ENCODE peak calls at places on chromosomes 2 and 18, in six cellular contexts. One of them, this sample, is unnamed.

GRCh38 chr2:88680266-88680902 is 11.1 kb upstream of the RPIA start:
- DNase-seq in astrocyte of the spinal cord: no peak
- DNase-seq in endothelial cell: no peak
- DNase-seq in NB4: no peak
- DNase-seq in breast epithelium: no peak
- DNase-seq in heart right ventricle: no peak
- DNase-seq in this sample: no peak

GRCh38 chr2:173159794-173160463 is 84.3 kb downstream of the MAP3K20 start:
- DNase-seq in astrocyte of the spinal cord: peak; percentile 96
- DNase-seq in endothelial cell: no peak
- DNase-seq in NB4: peak; percentile 76
- DNase-seq in breast epithelium: peak; percentile 88
- DNase-seq in heart right ventricle: peak; percentile 55
- DNase-seq in this sample: peak; percentile 88

GRCh38 chr2:71226391-71226964 is 425 bp downstream of the PAIP2B start:
- DNase-seq in astrocyte of the spinal cord: no peak
- DNase-seq in endothelial cell: peak; percentile 30
- DNase-seq in NB4: peak; percentile 54
- DNase-seq in breast epithelium: peak; percentile 48
- DNase-seq in heart right ventricle: peak; percentile 45
- DNase-seq in this sample: no peak

GRCh38 chr2:68284896-68285295 is 32.6 kb upstream of the PPP3R1 start:
- DNase-seq in astrocyte of the spinal cord: peak; percentile 9
- DNase-seq in endothelial cell: no peak
- DNase-seq in NB4: peak; percentile 31
- DNase-seq in breast epithelium: peak; percentile 61
- DNase-seq in heart right ventricle: peak; percentile 15
- DNase-seq in this sample: no peak

GRCh38 chr18:79586436-79587297 is 92.9 kb upstream of the CTDP1 start:
- DNase-seq in astrocyte of the spinal cord: no peak
- DNase-seq in endothelial cell: no peak
- DNase-seq in NB4: no peak
- DNase-seq in breast epithelium: no peak
- DNase-seq in heart right ventricle: no peak
- DNase-seq in this sample: no peak

GRCh38 chr2:120418174-120418787 is 72.3 kb downstream of the INHBB start:
- DNase-seq in astrocyte of the spinal cord: no peak
- DNase-seq in endothelial cell: no peak
- DNase-seq in NB4: no peak
- DNase-seq in breast epithelium: peak; percentile 10
- DNase-seq in heart right ventricle: no peak
- DNase-seq in this sample: no peak

GRCh38 chr18:58584219-58585127 is 44.4 kb downstream of the ALPK2 start:
- DNase-seq in astrocyte of the spinal cord: peak; percentile 71
- DNase-seq in endothelial cell: no peak
- DNase-seq in NB4: no peak
- DNase-seq in breast epithelium: no peak
- DNase-seq in heart right ventricle: no peak
- DNase-seq in this sample: no peak

GRCh38 chr18:64803471-64803870 is 654.6 kb upstream of the LINC00305 start:
- DNase-seq in astrocyte of the spinal cord: no peak
- DNase-seq in endothelial cell: no peak
- DNase-seq in NB4: no peak
- DNase-seq in breast epithelium: no peak
- DNase-seq in heart right ventricle: no peak
- DNase-seq in this sample: no peak

GRCh38 chr2:97730245-97730644 is 16.9 kb downstream of the ZAP70 start:
- DNase-seq in astrocyte of the spinal cord: peak; percentile 42
- DNase-seq in endothelial cell: no peak
- DNase-seq in NB4: no peak
- DNase-seq in breast epithelium: no peak
- DNase-seq in heart right ventricle: no peak
- DNase-seq in this sample: no peak

GRCh38 chr2:44083054-44083453 is 85.6 kb upstream of the PPM1B start:
- DNase-seq in astrocyte of the spinal cord: no peak
- DNase-seq in endothelial cell: no peak
- DNase-seq in NB4: peak; percentile 41
- DNase-seq in breast epithelium: no peak
- DNase-seq in heart right ventricle: no peak
- DNase-seq in this sample: no peak

GRCh38 chr2:99430614-99431258 is 59.1 kb downstream of the REV1 start:
- DNase-seq in astrocyte of the spinal cord: peak; percentile 78
- DNase-seq in endothelial cell: no peak
- DNase-seq in NB4: no peak
- DNase-seq in breast epithelium: no peak
- DNase-seq in heart right ventricle: no peak
- DNase-seq in this sample: no peak

GRCh38 chr2:105510761-105511669 is 112.2 kb upstream of the FHL2 start:
- DNase-seq in astrocyte of the spinal cord: peak; percentile 69
- DNase-seq in endothelial cell: no peak
- DNase-seq in NB4: no peak
- DNase-seq in breast epithelium: no peak
- DNase-seq in heart right ventricle: no peak
- DNase-seq in this sample: no peak

GRCh38 chr2:238288650-238289573 is 502 bp upstream of the PER2 start:
- DNase-seq in astrocyte of the spinal cord: peak; percentile 100
- DNase-seq in endothelial cell: peak; percentile 97
- DNase-seq in NB4: peak; percentile 100
- DNase-seq in breast epithelium: peak; percentile 99
- DNase-seq in heart right ventricle: peak; percentile 97
- DNase-seq in this sample: peak; percentile 99

GRCh38 chr2:88086401-88086800 is 18.8 kb downstream of the SMYD1 start:
- DNase-seq in astrocyte of the spinal cord: no peak
- DNase-seq in endothelial cell: no peak
- DNase-seq in NB4: no peak
- DNase-seq in breast epithelium: no peak
- DNase-seq in heart right ventricle: no peak
- DNase-seq in this sample: no peak

GRCh38 chr2:177338177-177338721 is 54.3 kb upstream of the AGPS start:
- DNase-seq in astrocyte of the spinal cord: peak; percentile 70
- DNase-seq in endothelial cell: no peak
- DNase-seq in NB4: no peak
- DNase-seq in breast epithelium: no peak
- DNase-seq in heart right ventricle: no peak
- DNase-seq in this sample: no peak

GRCh38 chr2:235286624-235287368 is 207.0 kb upstream of the AGAP1 start:
- DNase-seq in astrocyte of the spinal cord: no peak
- DNase-seq in endothelial cell: no peak
- DNase-seq in NB4: no peak
- DNase-seq in breast epithelium: no peak
- DNase-seq in heart right ventricle: no peak
- DNase-seq in this sample: no peak

GRCh38 chr2:176188218-176188968 is at the start of gene HOXD1:
- DNase-seq in astrocyte of the spinal cord: no peak
- DNase-seq in endothelial cell: peak; percentile 65
- DNase-seq in NB4: no peak
- DNase-seq in breast epithelium: no peak
- DNase-seq in heart right ventricle: no peak
- DNase-seq in this sample: no peak

GRCh38 chr2:134410831-134411231 is 157.0 kb downstream of the MGAT5 start:
- DNase-seq in astrocyte of the spinal cord: no peak
- DNase-seq in endothelial cell: no peak
- DNase-seq in NB4: no peak
- DNase-seq in breast epithelium: no peak
- DNase-seq in heart right ventricle: no peak
- DNase-seq in this sample: no peak

GRCh38 chr2:168181825-168182224 is 65.6 kb downstream of the STK39 start:
- DNase-seq in astrocyte of the spinal cord: no peak
- DNase-seq in endothelial cell: no peak
- DNase-seq in NB4: no peak
- DNase-seq in breast epithelium: no peak
- DNase-seq in heart right ventricle: no peak
- DNase-seq in this sample: no peak

GRCh38 chr2:143068094-143068890 is 60.9 kb upstream of the ARHGAP15 start:
- DNase-seq in astrocyte of the spinal cord: no peak
- DNase-seq in endothelial cell: no peak
- DNase-seq in NB4: peak; percentile 80
- DNase-seq in breast epithelium: no peak
- DNase-seq in heart right ventricle: no peak
- DNase-seq in this sample: no peak

GRCh38 chr2:169782513-169782912 is 16.2 kb upstream of the SSB start:
- DNase-seq in astrocyte of the spinal cord: no peak
- DNase-seq in endothelial cell: no peak
- DNase-seq in NB4: no peak
- DNase-seq in breast epithelium: no peak
- DNase-seq in heart right ventricle: no peak
- DNase-seq in this sample: no peak
- TF ChIP-seq CTCF in astrocyte of the spinal cord: no peak
- TF ChIP-seq CTCF in endothelial cell: no peak
- TF ChIP-seq CTCF in NB4: no peak
- TF ChIP-seq CTCF in breast epithelium: no peak
- TF ChIP-seq CTCF in heart right ventricle: no peak
- TF ChIP-seq CTCF in this sample: no peak

GRCh38 chr18:69980509-69980908 is 32.8 kb upstream of the CD226 start:
- DNase-seq in astrocyte of the spinal cord: no peak
- DNase-seq in endothelial cell: no peak
- DNase-seq in NB4: no peak
- DNase-seq in breast epithelium: no peak
- DNase-seq in heart right ventricle: no peak
- DNase-seq in this sample: no peak

GRCh38 chr18:69980982-69981804 is 33.5 kb upstream of the CD226 start:
- DNase-seq in astrocyte of the spinal cord: no peak
- DNase-seq in endothelial cell: no peak
- DNase-seq in NB4: no peak
- DNase-seq in breast epithelium: no peak
- DNase-seq in heart right ventricle: no peak
- DNase-seq in this sample: no peak

GRCh38 chr18:69981948-69982347 is 34.3 kb upstream of the CD226 start:
- DNase-seq in astrocyte of the spinal cord: no peak
- DNase-seq in endothelial cell: no peak
- DNase-seq in NB4: no peak
- DNase-seq in breast epithelium: no peak
- DNase-seq in heart right ventricle: no peak
- DNase-seq in this sample: no peak

GRCh38 chr18:69982417-69982816 is 34.7 kb upstream of the CD226 start:
- DNase-seq in astrocyte of the spinal cord: no peak
- DNase-seq in endothelial cell: no peak
- DNase-seq in NB4: no peak
- DNase-seq in breast epithelium: no peak
- DNase-seq in heart right ventricle: no peak
- DNase-seq in this sample: no peak

DNA sequence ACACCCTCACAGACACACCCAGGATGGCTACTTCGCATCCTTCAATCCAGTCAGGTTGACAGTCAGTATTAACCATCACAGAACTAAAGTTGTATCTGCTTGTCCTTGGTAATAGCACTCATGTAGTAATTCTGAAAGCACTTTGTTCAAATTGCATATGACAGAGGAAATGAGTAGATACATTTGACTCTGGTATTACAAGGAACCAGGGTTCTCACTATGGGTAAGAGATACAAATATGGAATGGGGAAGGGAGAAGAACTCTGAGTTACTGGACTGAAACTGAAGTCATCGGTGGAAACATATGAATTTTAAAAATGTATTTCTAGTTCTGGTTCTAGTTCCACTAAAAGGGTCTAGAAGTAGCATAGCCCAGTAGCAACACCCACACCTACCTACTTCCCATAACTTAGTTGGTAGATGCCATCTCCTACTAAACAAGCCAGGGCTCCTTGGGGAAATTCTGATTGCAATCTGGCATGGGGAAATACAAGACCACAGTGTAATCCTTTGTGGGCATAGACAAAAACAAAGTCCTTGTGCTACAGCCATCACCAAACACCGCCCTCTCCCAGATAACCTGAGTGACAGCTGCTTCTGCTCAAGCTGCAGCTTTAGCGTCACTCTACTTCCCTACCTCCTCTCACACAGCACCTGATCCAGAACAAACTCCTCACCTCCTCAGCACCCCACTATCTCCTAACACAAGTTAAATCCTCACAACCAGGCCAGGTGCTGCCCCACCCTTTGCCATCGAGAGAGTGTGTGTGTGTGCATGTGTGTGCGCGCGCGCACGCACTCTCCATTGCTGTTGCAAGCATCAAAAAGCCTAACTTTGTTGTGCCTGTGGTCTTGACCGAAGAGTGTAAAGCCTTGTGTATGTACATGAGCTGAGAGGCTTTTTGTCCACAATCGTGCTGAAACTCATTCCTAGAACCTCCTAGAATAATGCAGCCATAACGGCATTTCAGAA is 31.4 kb upstream of the CD226 start:
- DNase-seq in astrocyte of the spinal cord: no peak
- DNase-seq in endothelial cell: no peak
- DNase-seq in NB4: no peak
- DNase-seq in breast epithelium: no peak
- DNase-seq in heart right ventricle: no peak
- DNase-seq in this sample: no peak
- TF ChIP-seq CTCF in astrocyte of the spinal cord: no peak
- TF ChIP-seq CTCF in endothelial cell: no peak
- TF ChIP-seq CTCF in NB4: no peak
- TF ChIP-seq CTCF in breast epithelium: no peak
- TF ChIP-seq CTCF in heart right ventricle: no peak
- TF ChIP-seq CTCF in this sample: no peak

DNA sequence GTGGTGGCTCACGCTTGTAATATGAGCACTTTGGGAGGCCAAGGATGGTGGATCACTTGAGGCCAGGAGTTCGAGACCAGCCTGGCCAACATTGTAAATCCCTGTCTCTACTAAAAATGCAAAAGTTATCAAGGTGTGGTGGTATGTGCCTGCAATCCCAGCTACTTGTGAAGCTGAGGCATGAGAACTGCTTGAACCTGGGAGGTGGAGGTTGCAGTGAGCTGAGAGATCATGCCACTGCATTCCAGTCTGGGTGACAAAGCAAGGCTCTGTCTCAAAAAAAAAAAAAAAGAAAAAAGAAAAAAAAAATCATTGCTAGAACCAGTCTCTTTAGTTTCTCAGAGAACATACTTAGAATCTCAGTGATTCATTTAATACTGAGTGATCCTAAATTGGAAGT is 217.1 kb downstream of the DYM start:
- DNase-seq in astrocyte of the spinal cord: no peak
- DNase-seq in endothelial cell: no peak
- DNase-seq in NB4: no peak
- DNase-seq in breast epithelium: no peak
- DNase-seq in heart right ventricle: no peak
- DNase-seq in this sample: no peak
- TF ChIP-seq CTCF in astrocyte of the spinal cord: no peak
- TF ChIP-seq CTCF in endothelial cell: no peak
- TF ChIP-seq CTCF in NB4: no peak
- TF ChIP-seq CTCF in breast epithelium: no peak
- TF ChIP-seq CTCF in heart right ventricle: no peak
- TF ChIP-seq CTCF in this sample: no peak

GRCh38 chr2:172087191-172087779 is 2.0 kb downstream of the DLX1 start:
- DNase-seq in astrocyte of the spinal cord: no peak
- DNase-seq in endothelial cell: no peak
- DNase-seq in NB4: no peak
- DNase-seq in breast epithelium: no peak
- DNase-seq in heart right ventricle: no peak
- DNase-seq in this sample: no peak

GRCh38 chr2:172085460-172086159 is at the start of gene DLX1:
- DNase-seq in astrocyte of the spinal cord: no peak
- DNase-seq in endothelial cell: no peak
- DNase-seq in NB4: no peak
- DNase-seq in breast epithelium: no peak
- DNase-seq in heart right ventricle: no peak
- DNase-seq in this sample: no peak

GRCh38 chr2:172084734-172085459 is 410 bp upstream of the DLX1 start:
- DNase-seq in astrocyte of the spinal cord: peak; percentile 93
- DNase-seq in endothelial cell: peak; percentile 86
- DNase-seq in NB4: peak; percentile 98
- DNase-seq in breast epithelium: no peak
- DNase-seq in heart right ventricle: peak; percentile 70
- DNase-seq in this sample: peak; percentile 65

GRCh38 chr2:172087780-172088244 is 2.5 kb downstream of the DLX1 start:
- DNase-seq in astrocyte of the spinal cord: no peak
- DNase-seq in endothelial cell: no peak
- DNase-seq in NB4: no peak
- DNase-seq in breast epithelium: no peak
- DNase-seq in heart right ventricle: no peak
- DNase-seq in this sample: no peak

GRCh38 chr2:172086349-172087190 is 1.3 kb downstream of the DLX1 start:
- DNase-seq in astrocyte of the spinal cord: no peak
- DNase-seq in endothelial cell: no peak
- DNase-seq in NB4: peak; percentile 45
- DNase-seq in breast epithelium: no peak
- DNase-seq in heart right ventricle: no peak
- DNase-seq in this sample: no peak
- TF ChIP-seq CTCF in astrocyte of the spinal cord: peak; percentile 16
- TF ChIP-seq CTCF in endothelial cell: peak; percentile 18
- TF ChIP-seq CTCF in NB4: no peak
- TF ChIP-seq CTCF in breast epithelium: no peak
- TF ChIP-seq CTCF in heart right ventricle: no peak
- TF ChIP-seq CTCF in this sample: no peak